ENCODE peak calls at places on chromosome 3, in four cellular contexts. V is AG09309, H is epithelial cell of esophagus, Q is suprapubic skin. Z is an unnamed sample.
A peak's percentile ranks its signal among the peaks of the same experiment; 100 is the strongest.

GRCh38 chr3:160956785-160957184 is 148.4 kb downstream of the B3GALNT1 start:
- DNase-seq in V (no peak), H (peak; percentile 52), Q (no peak), Z (no peak)

GRCh38 chr3:144953959-144954358 is 982.3 kb downstream of the DIPK2A start:
- DNase-seq in V (no peak), H (no peak), Q (no peak), Z (no peak)

GRCh38 chr3:186180151-186180550 is 71.3 kb upstream of the ETV5 start:
- DNase-seq in V (no peak), H (no peak), Q (no peak), Z (no peak)

GRCh38 chr3:170598091-170598502 is 12.2 kb upstream of the SLC7A14 start:
- DNase-seq in V (no peak), H (no peak), Q (no peak), Z (no peak)

GRCh38 chr3:42539871-42540714 is 37.6 kb downstream of the VIPR1 start:
- DNase-seq in V (no peak), H (peak; percentile 60), Q (no peak), Z (no peak)

GRCh38 chr3:13461169-13462124 is 18.7 kb upstream of the HDAC11 start:
- DNase-seq in V (no peak), H (peak; percentile 54), Q (no peak), Z (no peak)

GRCh38 chr3:116981088-116981487 is 271.5 kb downstream of the TUSC7 start:
- DNase-seq in V (no peak), H (no peak), Q (no peak), Z (no peak)

GRCh38 chr3:67028385-67028784 is 30.3 kb downstream of the KBTBD8 start:
- DNase-seq in V (no peak), H (peak; percentile 9), Q (no peak), Z (no peak)

GRCh38 chr3:129650256-129650872 is 43.9 kb upstream of the PLXND1 start:
- DNase-seq in V (peak; percentile 82), H (peak; percentile 79), Q (no peak), Z (peak; percentile 63)

GRCh38 chr3:139202226-139202958 is 141.4 kb upstream of the MRPS22 start:
- DNase-seq in V (no peak), H (peak; percentile 45), Q (no peak), Z (no peak)

GRCh38 chr3:38222032-38222634 is 43.5 kb upstream of the SLC22A13 start:
- DNase-seq in V (no peak), H (no peak), Q (no peak), Z (no peak)

GRCh38 chr3:117630885-117631284 is 921.3 kb downstream of the TUSC7 start:
- DNase-seq in V (no peak), H (no peak), Q (no peak), Z (peak; percentile 32)

GRCh38 chr3:61927332-61927731 is 366.0 kb downstream of the PTPRG start:
- DNase-seq in V (peak; percentile 90), H (peak; percentile 14), Q (peak; percentile 84), Z (peak; percentile 99)

GRCh38 chr3:114554716-114555115 is 260.9 kb downstream of the TIGIT start:
- DNase-seq in V (no peak), H (peak; percentile 38), Q (no peak), Z (no peak)

GRCh38 chr3:122941233-122942206 is 86.0 kb downstream of the SEMA5B start:
- DNase-seq in V (no peak), H (no peak), Q (no peak), Z (no peak)
- TF ChIP-seq CTCF in V (peak; percentile 53), H (peak; percentile 38), Q (no peak), Z (peak; percentile 61)

DNA sequence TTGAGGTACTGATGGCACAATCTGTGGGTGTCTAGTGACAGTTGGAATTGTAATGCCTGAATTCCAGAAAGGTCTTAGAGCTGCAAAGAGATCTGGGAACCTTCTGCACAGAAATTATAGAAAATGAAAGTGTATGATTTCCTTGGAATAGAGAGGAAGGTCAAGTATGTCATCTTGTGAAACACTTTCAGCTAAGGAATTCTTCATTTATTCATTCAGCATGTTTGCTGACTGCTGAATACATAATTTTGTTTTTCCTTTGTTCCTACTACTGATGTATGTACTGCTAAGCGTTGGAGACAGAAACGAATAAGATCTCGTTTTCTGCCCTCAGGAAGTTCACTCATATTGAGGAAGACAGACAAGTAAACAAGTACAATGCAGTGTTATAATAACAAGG is 14.4 kb upstream of the IL20RB start:
- DNase-seq in V (no peak), H (no peak), Q (no peak), Z (no peak)
- H3K4me3 ChIP-seq in V (no peak overlapping the region), H (no peak overlapping the region), Q (no peak overlapping the region), Z (no peak overlapping the region)

DNA sequence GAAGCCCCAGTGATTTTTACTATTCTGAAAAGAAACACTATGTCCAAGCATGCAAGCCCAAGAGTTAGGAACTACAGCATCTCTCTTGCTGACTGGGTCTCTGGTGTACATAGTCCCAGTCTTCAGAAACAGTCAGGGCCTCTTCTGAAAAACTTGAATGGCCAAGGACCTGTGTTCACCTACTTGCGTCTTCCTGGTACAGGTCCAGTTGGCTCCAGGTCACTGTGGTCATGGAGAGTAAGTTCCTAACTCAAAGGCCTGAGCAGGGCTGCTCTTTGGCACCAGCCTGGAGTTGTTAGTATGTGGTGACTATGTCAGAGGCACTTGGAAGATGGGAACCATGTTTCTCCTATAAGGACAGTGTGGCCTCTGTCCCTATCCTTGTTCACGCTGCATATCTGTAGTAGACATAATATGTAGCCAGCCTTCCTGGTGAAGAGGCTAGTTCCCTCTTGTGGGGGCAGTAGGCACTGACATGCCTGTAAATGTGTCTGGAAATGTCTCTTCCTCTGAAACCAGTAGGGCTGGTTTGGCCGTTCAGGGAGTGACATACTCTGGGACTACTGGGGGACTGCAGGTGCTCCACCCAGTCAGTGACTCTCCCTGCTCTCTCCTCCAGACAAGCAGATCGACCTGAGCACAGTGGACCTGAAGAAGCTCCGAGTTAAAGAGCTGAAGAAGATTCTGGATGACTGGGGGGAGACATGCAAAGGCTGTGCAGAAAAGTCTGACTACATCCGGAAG is 2.6 kb upstream of the RBM15B start:
- DNase-seq in V (no peak), H (peak; percentile 94), Q (no peak), Z (no peak)
- TF ChIP-seq CTCF in V (peak; percentile 35), H (peak; percentile 79), Q (peak; percentile 3), Z (peak; percentile 29)

GRCh38 chr3:165217739-165218138 is 21.6 kb upstream of the SLITRK3 start:
- DNase-seq in V (no peak), H (no peak), Q (no peak), Z (no peak)
- H3K4me3 ChIP-seq in V (no peak overlapping the region), H (no peak overlapping the region), Q (no peak overlapping the region), Z (no peak overlapping the region)

DNA sequence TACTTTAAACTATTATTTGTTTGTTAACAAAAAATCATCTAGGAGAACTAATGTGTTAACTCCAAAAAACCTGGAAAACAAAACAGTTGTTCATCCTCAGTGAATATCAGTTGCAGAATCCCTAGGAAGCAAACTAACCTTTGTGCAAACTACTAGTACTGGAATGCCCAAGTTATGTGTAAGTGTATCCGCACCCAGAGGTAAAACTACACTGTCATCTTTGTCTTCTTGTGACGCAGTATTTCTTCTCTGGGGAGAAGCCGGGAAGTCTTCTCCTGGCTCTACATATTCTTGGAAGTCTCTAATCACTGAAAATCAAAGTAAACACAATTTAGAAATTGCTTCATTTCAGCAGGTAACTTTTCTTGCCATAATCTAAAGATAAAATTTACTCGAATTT is 29.8 kb downstream of the DYNC1LI1 start:
- DNase-seq in V (no peak), H (no peak), Q (no peak), Z (no peak)
- TF ChIP-seq CTCF in V (no peak), H (no peak), Q (no peak), Z (no peak)

GRCh38 chr3:99780749-99781148 is 36.9 kb upstream of the CMSS1 start:
- DNase-seq in V (peak; percentile 25), H (no peak), Q (no peak), Z (peak; percentile 74)
- H3K4me3 ChIP-seq in V (no peak overlapping the region), H (no peak overlapping the region), Q (no peak overlapping the region), Z (no peak overlapping the region)